ENCODE peak calls at places on chromosomes 1 and 21, in six cellular contexts. D is hypothalamus, J is neural crest cell, V is HFF-Myc, G is CMK, R is MG63. M is an unnamed sample.

GRCh38 chr1:206578115-206578935 is 33.9 kb downstream of the EIF2D start:
- DNase-seq in D (no peak), J (no peak), V (peak; percentile 27), G (no peak), R (no peak), M (no peak)

GRCh38 chr1:47827032-47827585 is 170.1 kb downstream of the TRABD2B start:
- DNase-seq in D (no peak), J (no peak), V (no peak), G (no peak), R (no peak), M (no peak)

GRCh38 chr21:9772348-9772672 is 749.1 kb upstream of the TPTE start:
- DNase-seq in D (no peak), J (no peak), V (no peak), G (no peak), R (no peak), M (no peak)

GRCh38 chr1:109791495-109792040 is 27.8 kb upstream of the EPS8L3 start:
- DNase-seq in D (no peak), J (no peak), V (no peak), G (no peak), R (no peak), M (no peak)

GRCh38 chr21:45182958-45183357 is 104.7 kb downstream of the POFUT2 start:
- DNase-seq in D (no peak), J (no peak), V (no peak), G (no peak), R (no peak), M (no peak)

GRCh38 chr1:21139601-21140000 is 37.1 kb downstream of the EIF4G3 start:
- DNase-seq in D (peak; percentile 6), J (no peak), V (no peak), G (no peak), R (no peak), M (peak; percentile 49)

GRCh38 chr1:38123356-38123755 is 76.8 kb upstream of the POU3F1 start:
- DNase-seq in D (no peak), J (no peak), V (no peak), G (no peak), R (peak; percentile 86), M (no peak)

GRCh38 chr1:25616932-25617625 is 488 bp downstream of the MAN1C1 start:
- DNase-seq in D (no peak), J (no peak), V (no peak), G (no peak), R (no peak), M (peak; percentile 39)

GRCh38 chr1:160520999-160521398 is 2.1 kb downstream of the SLAMF6 start:
- DNase-seq in D (no peak), J (no peak), V (no peak), G (no peak), R (no peak), M (no peak)

GRCh38 chr1:41704189-41704588 is 214.5 kb downstream of the HIVEP3 start:
- DNase-seq in D (no peak), J (no peak), V (no peak), G (no peak), R (no peak), M (no peak)

GRCh38 chr1:113453771-113454083 is 63.4 kb downstream of the MAGI3 start:
- DNase-seq in D (no peak), J (no peak), V (no peak), G (no peak), R (no peak), M (no peak)

GRCh38 chr1:36885537-36886441 is 148.5 kb downstream of the GRIK3 start:
- DNase-seq in D (no peak), J (no peak), V (no peak), G (no peak), R (peak; percentile 16), M (no peak)

M was measured in cardiac muscle cell.